ENCODE peak calls at places on chromosome 14, in seven cellular contexts. One of them, this sample, is unnamed.

GRCh38 chr14:82879949-82880535 is 1346.4 kb upstream of the SEL1L start:
- DNase-seq in MM.1S: no peak
- DNase-seq in ELF-1: no peak
- DNase-seq in anterior cingulate cortex: no peak
- DNase-seq in HT1080: no peak
- DNase-seq in amygdala: no peak
- DNase-seq in CD4-positive, CD25-positive, alpha-beta regulatory T cell: no peak
- DNase-seq in this sample: no peak

GRCh38 chr14:30260772-30261607 is 298.0 kb upstream of the G2E3 start:
- DNase-seq in MM.1S: no peak
- DNase-seq in anterior cingulate cortex: no peak
- DNase-seq in CD4-positive, CD25-positive, alpha-beta regulatory T cell: no peak
- DNase-seq in ELF-1: no peak
- DNase-seq in HT1080: no peak
- DNase-seq in amygdala: no peak
- DNase-seq in this sample: no peak

GRCh38 chr14:71261206-71261605 is 353.9 kb downstream of the PCNX1 start:
- DNase-seq in MM.1S: no peak
- DNase-seq in amygdala: no peak
- DNase-seq in CD4-positive, CD25-positive, alpha-beta regulatory T cell: no peak
- DNase-seq in anterior cingulate cortex: no peak
- DNase-seq in HT1080: no peak
- DNase-seq in ELF-1: no peak
- DNase-seq in this sample: no peak

GRCh38 chr14:73850940-73851339 is 691 bp upstream of the PTGR2 start:
- DNase-seq in ELF-1: no peak
- DNase-seq in HT1080: peak; percentile 27
- DNase-seq in amygdala: no peak
- DNase-seq in MM.1S: no peak
- DNase-seq in CD4-positive, CD25-positive, alpha-beta regulatory T cell: no peak
- DNase-seq in anterior cingulate cortex: no peak
- DNase-seq in this sample: peak; percentile 40

GRCh38 chr14:79473676-79474075 is 737.6 kb downstream of the DIO2 start:
- DNase-seq in ELF-1: no peak
- DNase-seq in CD4-positive, CD25-positive, alpha-beta regulatory T cell: no peak
- DNase-seq in anterior cingulate cortex: no peak
- DNase-seq in HT1080: no peak
- DNase-seq in MM.1S: no peak
- DNase-seq in amygdala: no peak
- DNase-seq in this sample: no peak

GRCh38 chr14:67487937-67488893 is at the start of gene TMEM229B:
- DNase-seq in HT1080: peak; percentile 75
- DNase-seq in amygdala: no peak
- DNase-seq in anterior cingulate cortex: no peak
- DNase-seq in CD4-positive, CD25-positive, alpha-beta regulatory T cell: peak; percentile 82
- DNase-seq in ELF-1: no peak
- DNase-seq in MM.1S: peak; percentile 85
- DNase-seq in this sample: peak; percentile 33

GRCh38 chr14:105857816-105858675 is 331.7 kb downstream of the TMEM121 start:
- DNase-seq in ELF-1: peak; percentile 21
- DNase-seq in anterior cingulate cortex: no peak
- DNase-seq in amygdala: no peak
- DNase-seq in HT1080: no peak
- DNase-seq in CD4-positive, CD25-positive, alpha-beta regulatory T cell: peak; percentile 49
- DNase-seq in MM.1S: peak; percentile 64
- DNase-seq in this sample: no peak

GRCh38 chr14:93984987-93985410 is 8.6 kb upstream of the ASB2 start:
- DNase-seq in HT1080: peak; percentile 69
- DNase-seq in CD4-positive, CD25-positive, alpha-beta regulatory T cell: no peak
- DNase-seq in anterior cingulate cortex: no peak
- DNase-seq in ELF-1: peak; percentile 58
- DNase-seq in amygdala: no peak
- DNase-seq in MM.1S: no peak
- DNase-seq in this sample: no peak

GRCh38 chr14:93986972-93987371 is 10.1 kb upstream of the CCDC197 start:
- DNase-seq in MM.1S: no peak
- DNase-seq in CD4-positive, CD25-positive, alpha-beta regulatory T cell: no peak
- DNase-seq in amygdala: no peak
- DNase-seq in HT1080: no peak
- DNase-seq in ELF-1: peak; percentile 54
- DNase-seq in anterior cingulate cortex: no peak
- DNase-seq in this sample: no peak

GRCh38 chr14:23119362-23120327 is 590 bp upstream of the CEBPE start:
- DNase-seq in anterior cingulate cortex: no peak
- DNase-seq in amygdala: no peak
- DNase-seq in MM.1S: no peak
- DNase-seq in HT1080: no peak
- DNase-seq in CD4-positive, CD25-positive, alpha-beta regulatory T cell: peak; percentile 39
- DNase-seq in ELF-1: peak; percentile 48
- DNase-seq in this sample: no peak

GRCh38 chr14:75442642-75443041 is 14.8 kb downstream of the JDP2 start:
- DNase-seq in CD4-positive, CD25-positive, alpha-beta regulatory T cell: no peak
- DNase-seq in HT1080: peak; percentile 23
- DNase-seq in anterior cingulate cortex: no peak
- DNase-seq in amygdala: no peak
- DNase-seq in ELF-1: peak; percentile 36
- DNase-seq in MM.1S: no peak
- DNase-seq in this sample: no peak

GRCh38 chr14:94562941-94563883 is 2.0 kb downstream of the SERPINA4 start:
- DNase-seq in amygdala: no peak
- DNase-seq in MM.1S: no peak
- DNase-seq in HT1080: no peak
- DNase-seq in anterior cingulate cortex: no peak
- DNase-seq in CD4-positive, CD25-positive, alpha-beta regulatory T cell: no peak
- DNase-seq in ELF-1: no peak
- DNase-seq in this sample: no peak

GRCh38 chr14:90523544-90523943 is 126.7 kb downstream of the CALM1 start:
- DNase-seq in HT1080: peak; percentile 61
- DNase-seq in MM.1S: no peak
- DNase-seq in ELF-1: no peak
- DNase-seq in amygdala: no peak
- DNase-seq in anterior cingulate cortex: no peak
- DNase-seq in CD4-positive, CD25-positive, alpha-beta regulatory T cell: no peak
- DNase-seq in this sample: no peak

GRCh38 chr14:21106191-21106505 is 5.3 kb downstream of the TMEM253 start:
- DNase-seq in anterior cingulate cortex: no peak
- DNase-seq in amygdala: no peak
- DNase-seq in MM.1S: no peak
- DNase-seq in ELF-1: no peak
- DNase-seq in CD4-positive, CD25-positive, alpha-beta regulatory T cell: no peak
- DNase-seq in HT1080: no peak
- DNase-seq in this sample: no peak

GRCh38 chr14:102917469-102918211 is 4.8 kb upstream of the AMN start:
- DNase-seq in amygdala: no peak
- DNase-seq in HT1080: peak; percentile 33
- DNase-seq in ELF-1: peak; percentile 80
- DNase-seq in CD4-positive, CD25-positive, alpha-beta regulatory T cell: peak; percentile 52
- DNase-seq in MM.1S: peak; percentile 13
- DNase-seq in anterior cingulate cortex: no peak
- DNase-seq in this sample: peak; percentile 40

GRCh38 chr14:94050231-94050880 is 24.2 kb downstream of the OTUB2 start:
- DNase-seq in ELF-1: no peak
- DNase-seq in anterior cingulate cortex: no peak
- DNase-seq in CD4-positive, CD25-positive, alpha-beta regulatory T cell: no peak
- DNase-seq in HT1080: no peak
- DNase-seq in MM.1S: no peak
- DNase-seq in amygdala: no peak
- DNase-seq in this sample: no peak

GRCh38 chr14:75292016-75292646 is 13.5 kb downstream of the FOS start:
- DNase-seq in MM.1S: no peak
- DNase-seq in amygdala: no peak
- DNase-seq in CD4-positive, CD25-positive, alpha-beta regulatory T cell: no peak
- DNase-seq in anterior cingulate cortex: no peak
- DNase-seq in HT1080: no peak
- DNase-seq in ELF-1: no peak
- DNase-seq in this sample: no peak